ENCODE peak calls at places on chromosomes 11 and 22, in six cellular contexts. One of them, this sample, is unnamed.

GRCh38 chr11:32400196-32400595 is 35.1 kb downstream of the WT1 start:
- DNase-seq in sigmoid colon: no peak
- DNase-seq in Peyer's patch: no peak
- DNase-seq in esophagus squamous epithelium: no peak
- DNase-seq in H1: peak; percentile 21
- DNase-seq in heart left ventricle: no peak
- DNase-seq in this sample: no peak

GRCh38 chr11:44456544-44457270 is 108.8 kb upstream of the CD82 start:
- DNase-seq in Peyer's patch: no peak
- DNase-seq in heart left ventricle: no peak
- DNase-seq in H1: no peak
- DNase-seq in sigmoid colon: no peak
- DNase-seq in esophagus squamous epithelium: no peak
- DNase-seq in this sample: no peak

GRCh38 chr22:24768537-24769374 is 5.8 kb downstream of the PIWIL3 start:
- DNase-seq in esophagus squamous epithelium: no peak
- DNase-seq in H1: no peak
- DNase-seq in heart left ventricle: peak; percentile 31
- DNase-seq in Peyer's patch: peak; percentile 64
- DNase-seq in sigmoid colon: peak; percentile 70
- DNase-seq in this sample: no peak

GRCh38 chr11:121487191-121487590 is 34.4 kb upstream of the SORL1-AS1 start:
- DNase-seq in H1: no peak
- DNase-seq in Peyer's patch: no peak
- DNase-seq in heart left ventricle: no peak
- DNase-seq in sigmoid colon: no peak
- DNase-seq in esophagus squamous epithelium: no peak
- DNase-seq in this sample: peak; percentile 40

GRCh38 chr11:134071766-134072403 is 3.0 kb downstream of the JAM3 start:
- DNase-seq in sigmoid colon: no peak
- DNase-seq in esophagus squamous epithelium: no peak
- DNase-seq in heart left ventricle: no peak
- DNase-seq in H1: no peak
- DNase-seq in Peyer's patch: no peak
- DNase-seq in this sample: no peak

GRCh38 chr11:29025001-29025400 is 916.8 kb downstream of the METTL15 start:
- DNase-seq in sigmoid colon: no peak
- DNase-seq in Peyer's patch: no peak
- DNase-seq in H1: no peak
- DNase-seq in esophagus squamous epithelium: no peak
- DNase-seq in heart left ventricle: no peak
- DNase-seq in this sample: no peak

GRCh38 chr22:43333978-43334377 is 9.2 kb downstream of the SCUBE1 start:
- DNase-seq in esophagus squamous epithelium: no peak
- DNase-seq in H1: no peak
- DNase-seq in Peyer's patch: no peak
- DNase-seq in sigmoid colon: no peak
- DNase-seq in heart left ventricle: no peak
- DNase-seq in this sample: no peak

GRCh38 chr22:29359469-29359868 is 28.9 kb downstream of the AP1B1 start:
- DNase-seq in sigmoid colon: peak; percentile 85
- DNase-seq in esophagus squamous epithelium: no peak
- DNase-seq in Peyer's patch: peak; percentile 58
- DNase-seq in H1: no peak
- DNase-seq in heart left ventricle: peak; percentile 55
- DNase-seq in this sample: no peak

GRCh38 chr11:44978279-44978960 is 27.7 kb upstream of the TP53I11 start:
- DNase-seq in Peyer's patch: no peak
- DNase-seq in H1: no peak
- DNase-seq in esophagus squamous epithelium: no peak
- DNase-seq in heart left ventricle: no peak
- DNase-seq in sigmoid colon: no peak
- DNase-seq in this sample: no peak

GRCh38 chr11:112241486-112241885 is 15.3 kb downstream of the PTS start:
- DNase-seq in Peyer's patch: no peak
- DNase-seq in esophagus squamous epithelium: no peak
- DNase-seq in H1: no peak
- DNase-seq in heart left ventricle: no peak
- DNase-seq in sigmoid colon: peak; percentile 78
- DNase-seq in this sample: peak; percentile 87

GRCh38 chr11:833114-833791 is 501 bp downstream of the CD151 start:
- DNase-seq in heart left ventricle: peak; percentile 76
- DNase-seq in H1: no peak
- DNase-seq in esophagus squamous epithelium: no peak
- DNase-seq in Peyer's patch: peak; percentile 87
- DNase-seq in sigmoid colon: no peak
- DNase-seq in this sample: no peak

GRCh38 chr11:48036011-48036410 is 55.7 kb downstream of the PTPRJ start:
- DNase-seq in heart left ventricle: no peak
- DNase-seq in sigmoid colon: no peak
- DNase-seq in Peyer's patch: no peak
- DNase-seq in H1: no peak
- DNase-seq in esophagus squamous epithelium: no peak
- DNase-seq in this sample: no peak

GRCh38 chr11:46718155-46719019 is 626 bp upstream of the F2 start:
- DNase-seq in Peyer's patch: no peak
- DNase-seq in H1: no peak
- DNase-seq in sigmoid colon: no peak
- DNase-seq in esophagus squamous epithelium: no peak
- DNase-seq in heart left ventricle: no peak
- DNase-seq in this sample: no peak

GRCh38 chr11:62880231-62880802 is 379 bp upstream of the SLC3A2 start:
- DNase-seq in esophagus squamous epithelium: no peak
- DNase-seq in H1: no peak
- DNase-seq in Peyer's patch: no peak
- DNase-seq in sigmoid colon: no peak
- DNase-seq in heart left ventricle: peak; percentile 68
- DNase-seq in this sample: no peak

GRCh38 chr11:100640071-100640470 is 47.0 kb upstream of the ARHGAP42 start:
- DNase-seq in heart left ventricle: no peak
- DNase-seq in esophagus squamous epithelium: no peak
- DNase-seq in sigmoid colon: no peak
- DNase-seq in H1: no peak
- DNase-seq in Peyer's patch: no peak
- DNase-seq in this sample: no peak

GRCh38 chr11:70270877-70271634 is 566 bp downstream of the PPFIA1 start:
- DNase-seq in esophagus squamous epithelium: no peak
- DNase-seq in heart left ventricle: peak; percentile 36
- DNase-seq in sigmoid colon: peak; percentile 69
- DNase-seq in Peyer's patch: peak; percentile 73
- DNase-seq in H1: no peak
- DNase-seq in this sample: no peak

GRCh38 chr11:128497057-128497957 is 90.1 kb downstream of the ETS1 start:
- DNase-seq in Peyer's patch: no peak
- DNase-seq in H1: no peak
- DNase-seq in sigmoid colon: peak; percentile 87
- DNase-seq in heart left ventricle: peak; percentile 64
- DNase-seq in esophagus squamous epithelium: no peak
- DNase-seq in this sample: no peak

DNA sequence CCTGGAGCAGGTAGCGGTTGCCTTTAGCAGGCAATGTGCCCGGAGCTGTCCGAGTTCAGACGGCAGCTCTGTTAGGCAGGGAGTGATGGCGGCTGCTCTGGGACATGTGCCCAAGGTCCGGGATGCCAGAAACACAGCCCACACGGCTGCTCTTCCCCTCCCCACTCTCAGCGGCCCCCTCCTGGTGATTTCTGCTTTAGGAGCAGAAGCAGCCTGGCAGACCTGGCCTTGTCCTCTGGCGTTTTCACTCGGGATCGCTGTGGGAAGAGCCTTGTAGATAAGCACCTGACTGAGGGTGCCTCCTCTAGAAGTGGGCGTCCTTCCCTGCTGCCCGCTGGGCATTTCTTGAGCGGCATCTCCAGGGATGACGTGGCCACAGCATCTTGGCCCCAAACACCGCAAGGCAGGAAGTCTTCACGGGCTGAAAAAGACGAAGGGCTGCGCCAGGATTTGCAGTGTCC is 392.2 kb downstream of the TBC1D22A start:
- DNase-seq in H1: no peak
- DNase-seq in sigmoid colon: peak; percentile 77
- DNase-seq in heart left ventricle: peak; percentile 68
- DNase-seq in Peyer's patch: no peak
- DNase-seq in esophagus squamous epithelium: no peak
- DNase-seq in this sample: no peak
- TF ChIP-seq POLR2A in H1: no peak
- TF ChIP-seq POLR2A in sigmoid colon: no peak
- TF ChIP-seq POLR2A in heart left ventricle: no peak
- TF ChIP-seq POLR2A in Peyer's patch: no peak
- TF ChIP-seq POLR2A in esophagus squamous epithelium: no peak
- TF ChIP-seq POLR2A in this sample: no peak

GRCh38 chr11:61173456-61173855 is 12.2 kb upstream of the VPS37C start:
- DNase-seq in H1: no peak
- DNase-seq in esophagus squamous epithelium: no peak
- DNase-seq in Peyer's patch: no peak
- DNase-seq in sigmoid colon: peak; percentile 19
- DNase-seq in heart left ventricle: no peak
- DNase-seq in this sample: no peak
- TF ChIP-seq CTCF in H1: no peak
- TF ChIP-seq CTCF in esophagus squamous epithelium: no peak
- TF ChIP-seq CTCF in Peyer's patch: no peak
- TF ChIP-seq CTCF in sigmoid colon: no peak
- TF ChIP-seq CTCF in heart left ventricle: no peak
- TF ChIP-seq CTCF in this sample: no peak

GRCh38 chr11:72706579-72706978 is 32.4 kb upstream of the PDE2A start:
- DNase-seq in sigmoid colon: no peak
- DNase-seq in esophagus squamous epithelium: no peak
- DNase-seq in Peyer's patch: no peak
- DNase-seq in H1: no peak
- DNase-seq in heart left ventricle: no peak
- DNase-seq in this sample: no peak
- H3K36me3 ChIP-seq in sigmoid colon: peaks cover 54% of the 10 kb centered on the region
- H3K36me3 ChIP-seq in esophagus squamous epithelium: peaks cover 74% of the 10 kb centered on the region
- H3K36me3 ChIP-seq in Peyer's patch: no peaks in the 10 kb centered on the region
- H3K36me3 ChIP-seq in H1: no peaks in the 10 kb centered on the region
- H3K36me3 ChIP-seq in heart left ventricle: peaks cover 93% of the 10 kb centered on the region
- H3K36me3 ChIP-seq in this sample: no peaks in the 10 kb centered on the region

DNA sequence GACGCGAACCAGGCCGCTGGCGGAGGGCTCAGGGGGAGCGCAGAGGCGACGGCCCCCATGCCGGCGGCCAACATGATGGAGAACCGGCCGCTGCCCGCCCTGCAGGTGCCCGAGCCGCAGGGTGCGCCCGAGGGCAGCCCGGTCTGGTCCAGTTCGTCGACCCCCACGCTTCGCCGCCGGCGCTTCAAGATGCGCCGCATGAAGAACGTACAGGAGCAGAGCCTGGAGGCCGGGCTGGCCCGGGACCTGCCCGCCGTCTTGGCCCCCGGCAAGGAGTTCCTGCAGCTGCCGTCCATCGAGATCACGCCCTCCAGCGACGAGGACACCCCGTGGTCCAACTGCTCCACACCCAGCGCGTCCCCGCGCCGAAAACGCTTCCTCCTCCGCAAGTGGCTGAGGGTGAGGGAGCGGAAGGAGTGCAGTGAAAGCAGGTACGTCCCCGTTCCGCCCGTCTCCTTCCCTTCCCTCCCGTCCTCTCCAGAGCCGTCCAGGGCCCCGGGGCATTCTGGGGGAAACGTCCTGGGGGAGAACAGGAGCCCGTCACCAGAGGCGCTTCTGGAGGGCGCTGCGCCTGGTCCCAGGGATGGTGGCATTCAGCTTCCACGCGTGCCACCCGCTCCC is 777 bp downstream of the GRAMD1B start:
- DNase-seq in sigmoid colon: peak; percentile 78
- DNase-seq in Peyer's patch: peak; percentile 79
- DNase-seq in esophagus squamous epithelium: no peak
- DNase-seq in heart left ventricle: peak; percentile 62
- DNase-seq in H1: no peak
- DNase-seq in this sample: no peak
- TF ChIP-seq POLR2A in sigmoid colon: peak; percentile 12
- TF ChIP-seq POLR2A in Peyer's patch: peak; percentile 45
- TF ChIP-seq POLR2A in esophagus squamous epithelium: no peak
- TF ChIP-seq POLR2A in heart left ventricle: no peak
- TF ChIP-seq POLR2A in H1: no peak
- TF ChIP-seq POLR2A in this sample: no peak

GRCh38 chr22:39068033-39068785 is 8.9 kb upstream of the APOBEC3G start:
- DNase-seq in esophagus squamous epithelium: no peak
- DNase-seq in Peyer's patch: no peak
- DNase-seq in sigmoid colon: no peak
- DNase-seq in H1: no peak
- DNase-seq in heart left ventricle: no peak
- DNase-seq in this sample: no peak
- TF ChIP-seq CTCF in esophagus squamous epithelium: no peak
- TF ChIP-seq CTCF in Peyer's patch: peak; percentile 12
- TF ChIP-seq CTCF in sigmoid colon: no peak
- TF ChIP-seq CTCF in H1: peak; percentile 31
- TF ChIP-seq CTCF in heart left ventricle: no peak
- TF ChIP-seq CTCF in this sample: no peak

GRCh38 chr11:9396310-9396709 is 11.9 kb downstream of the IPO7 start:
- DNase-seq in esophagus squamous epithelium: no peak
- DNase-seq in sigmoid colon: no peak
- DNase-seq in Peyer's patch: no peak
- DNase-seq in H1: no peak
- DNase-seq in heart left ventricle: no peak
- DNase-seq in this sample: no peak
- H3K36me3 ChIP-seq in esophagus squamous epithelium: no peaks in the 10 kb centered on the region
- H3K36me3 ChIP-seq in sigmoid colon: no peaks in the 10 kb centered on the region
- H3K36me3 ChIP-seq in Peyer's patch: no peaks in the 10 kb centered on the region
- H3K36me3 ChIP-seq in H1: no peaks in the 10 kb centered on the region
- H3K36me3 ChIP-seq in heart left ventricle: peaks cover 5% of the 10 kb centered on the region
- H3K36me3 ChIP-seq in this sample: no peaks in the 10 kb centered on the region

DNA sequence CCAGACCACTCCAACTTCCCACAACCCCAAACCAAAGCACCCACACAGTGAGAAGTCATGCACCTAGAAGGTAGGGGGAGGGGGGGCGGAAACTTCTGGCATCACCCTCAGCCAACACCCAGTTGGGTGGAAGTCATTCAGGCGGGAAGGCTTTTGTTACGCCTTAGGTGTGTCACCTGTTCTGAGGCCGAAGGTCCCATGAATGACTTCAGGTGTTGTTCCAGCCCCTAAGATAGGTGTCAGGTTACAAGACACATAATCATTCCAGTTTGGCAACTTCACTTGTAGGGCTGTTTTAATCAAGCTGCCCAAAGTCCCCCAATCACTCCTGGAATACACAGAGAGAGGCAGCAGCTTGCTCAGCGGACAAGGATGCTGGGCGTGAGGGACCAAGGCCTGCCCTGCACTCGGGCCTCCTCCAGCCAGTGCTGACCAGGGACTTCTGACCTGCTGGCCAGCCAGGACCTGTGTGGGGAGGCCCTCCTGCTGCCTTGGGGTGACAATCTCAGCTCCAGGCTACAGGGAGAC is at the start of gene TMPRSS4:
- DNase-seq in sigmoid colon: no peak
- DNase-seq in esophagus squamous epithelium: no peak
- DNase-seq in H1: no peak
- DNase-seq in Peyer's patch: peak; percentile 83
- DNase-seq in heart left ventricle: no peak
- DNase-seq in this sample: no peak
- TF ChIP-seq POLR2A in sigmoid colon: no peak
- TF ChIP-seq POLR2A in esophagus squamous epithelium: peak; percentile 79
- TF ChIP-seq POLR2A in H1: no peak
- TF ChIP-seq POLR2A in Peyer's patch: peak; percentile 99
- TF ChIP-seq POLR2A in heart left ventricle: no peak
- TF ChIP-seq POLR2A in this sample: no peak

DNA sequence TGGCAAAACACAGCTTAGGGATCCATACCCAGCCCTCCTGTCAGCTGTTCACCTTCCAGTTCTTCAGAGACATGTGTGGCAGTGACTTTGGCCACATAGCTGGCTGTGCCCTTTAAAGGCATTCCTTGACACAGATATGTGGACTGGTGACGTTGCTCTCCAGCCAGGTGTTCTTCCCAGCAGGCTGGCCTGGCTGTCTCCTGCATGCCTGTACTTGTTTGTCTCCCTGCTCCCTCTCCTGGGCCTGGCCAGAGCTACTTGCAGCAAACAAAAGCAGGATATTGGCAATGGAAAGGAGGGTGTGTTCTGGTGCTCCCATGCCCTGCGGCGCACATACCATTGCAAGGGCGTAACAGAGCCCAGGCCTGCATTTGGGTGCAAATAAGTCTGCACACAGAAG is 38.3 kb downstream of the PIK3IP1 start:
- DNase-seq in heart left ventricle: peak; percentile 49
- DNase-seq in esophagus squamous epithelium: no peak
- DNase-seq in H1: no peak
- DNase-seq in Peyer's patch: peak; percentile 76
- DNase-seq in sigmoid colon: peak; percentile 39
- DNase-seq in this sample: no peak
- TF ChIP-seq CTCF in heart left ventricle: no peak
- TF ChIP-seq CTCF in esophagus squamous epithelium: peak; percentile 6
- TF ChIP-seq CTCF in H1: peak; percentile 15
- TF ChIP-seq CTCF in Peyer's patch: no peak
- TF ChIP-seq CTCF in sigmoid colon: no peak
- TF ChIP-seq CTCF in this sample: no peak